ENCODE peak calls at places on chromosomes 5 and 9, in seven cellular contexts. One of them, this sample, is unnamed.
A peak's percentile ranks its signal among the peaks of the same experiment; 100 is the strongest.

GRCh38 chr9:82797539-82797938 is 265.4 kb downstream of the RASEF start:
- DNase-seq in heart left ventricle: peak; percentile 56
- DNase-seq in cardiac fibroblast: no peak
- DNase-seq in GM23248: no peak
- DNase-seq in mesendoderm: no peak
- DNase-seq in dorsolateral prefrontal cortex: no peak
- DNase-seq in psoas muscle: peak; percentile 56
- DNase-seq in this sample: no peak

GRCh38 chr9:88387035-88387732 is 1.1 kb upstream of the SPIN1 start:
- DNase-seq in heart left ventricle: peak; percentile 39
- DNase-seq in psoas muscle: peak; percentile 49
- DNase-seq in cardiac fibroblast: peak; percentile 57
- DNase-seq in GM23248: peak; percentile 71
- DNase-seq in mesendoderm: peak; percentile 70
- DNase-seq in dorsolateral prefrontal cortex: no peak
- DNase-seq in this sample: peak; percentile 77

GRCh38 chr9:131310833-131311554 is 21.5 kb downstream of the PLPP7 start:
- DNase-seq in cardiac fibroblast: no peak
- DNase-seq in psoas muscle: peak; percentile 76
- DNase-seq in heart left ventricle: peak; percentile 68
- DNase-seq in mesendoderm: peak; percentile 39
- DNase-seq in dorsolateral prefrontal cortex: no peak
- DNase-seq in GM23248: peak; percentile 21
- DNase-seq in this sample: no peak

GRCh38 chr5:154794525-154795234 is 39.5 kb downstream of the LARP1 start:
- DNase-seq in heart left ventricle: no peak
- DNase-seq in GM23248: peak; percentile 23
- DNase-seq in psoas muscle: no peak
- DNase-seq in dorsolateral prefrontal cortex: no peak
- DNase-seq in cardiac fibroblast: peak; percentile 34
- DNase-seq in mesendoderm: peak; percentile 56
- DNase-seq in this sample: peak; percentile 74

GRCh38 chr5:177105546-177106476 is 19.1 kb downstream of the FGFR4 start:
- DNase-seq in dorsolateral prefrontal cortex: no peak
- DNase-seq in cardiac fibroblast: no peak
- DNase-seq in mesendoderm: no peak
- DNase-seq in psoas muscle: peak; percentile 49
- DNase-seq in GM23248: no peak
- DNase-seq in heart left ventricle: no peak
- DNase-seq in this sample: no peak

GRCh38 chr5:162685302-162685701 is 617.7 kb downstream of the GABRG2 start:
- DNase-seq in dorsolateral prefrontal cortex: no peak
- DNase-seq in mesendoderm: no peak
- DNase-seq in GM23248: no peak
- DNase-seq in heart left ventricle: no peak
- DNase-seq in cardiac fibroblast: no peak
- DNase-seq in psoas muscle: no peak
- DNase-seq in this sample: no peak

GRCh38 chr9:81526587-81526986 is 162.8 kb downstream of the TLE1 start:
- DNase-seq in psoas muscle: no peak
- DNase-seq in GM23248: peak; percentile 71
- DNase-seq in cardiac fibroblast: peak; percentile 90
- DNase-seq in mesendoderm: no peak
- DNase-seq in dorsolateral prefrontal cortex: no peak
- DNase-seq in heart left ventricle: no peak
- DNase-seq in this sample: peak; percentile 94

GRCh38 chr5:142065273-142065672 is 43.3 kb upstream of the NDFIP1 start:
- DNase-seq in mesendoderm: peak; percentile 51
- DNase-seq in cardiac fibroblast: peak; percentile 35
- DNase-seq in dorsolateral prefrontal cortex: peak; percentile 87
- DNase-seq in psoas muscle: no peak
- DNase-seq in GM23248: peak; percentile 20
- DNase-seq in heart left ventricle: peak; percentile 31
- DNase-seq in this sample: peak; percentile 64

GRCh38 chr5:141725909-141726308 is 43.9 kb upstream of the ARAP3 start:
- DNase-seq in GM23248: peak; percentile 40
- DNase-seq in mesendoderm: no peak
- DNase-seq in dorsolateral prefrontal cortex: no peak
- DNase-seq in psoas muscle: no peak
- DNase-seq in heart left ventricle: no peak
- DNase-seq in cardiac fibroblast: no peak
- DNase-seq in this sample: no peak

GRCh38 chr5:95670568-95670967 is 12.2 kb downstream of the SPATA9 start:
- DNase-seq in dorsolateral prefrontal cortex: no peak
- DNase-seq in heart left ventricle: no peak
- DNase-seq in GM23248: no peak
- DNase-seq in psoas muscle: no peak
- DNase-seq in mesendoderm: no peak
- DNase-seq in cardiac fibroblast: peak; percentile 20
- DNase-seq in this sample: peak; percentile 35

GRCh38 chr9:133188006-133188842 is 20.8 kb downstream of the OBP2B start:
- DNase-seq in mesendoderm: peak; percentile 88
- DNase-seq in cardiac fibroblast: peak; percentile 11
- DNase-seq in psoas muscle: no peak
- DNase-seq in dorsolateral prefrontal cortex: no peak
- DNase-seq in GM23248: no peak
- DNase-seq in heart left ventricle: no peak
- DNase-seq in this sample: peak; percentile 13

GRCh38 chr5:179816401-179817070 is 4.2 kb upstream of the SQSTM1 start:
- DNase-seq in heart left ventricle: no peak
- DNase-seq in mesendoderm: no peak
- DNase-seq in dorsolateral prefrontal cortex: no peak
- DNase-seq in GM23248: peak; percentile 26
- DNase-seq in psoas muscle: peak; percentile 57
- DNase-seq in cardiac fibroblast: no peak
- DNase-seq in this sample: no peak

GRCh38 chr5:40401965-40402364 is 277.8 kb upstream of the PTGER4 start:
- DNase-seq in psoas muscle: no peak
- DNase-seq in GM23248: peak; percentile 56
- DNase-seq in cardiac fibroblast: peak; percentile 64
- DNase-seq in heart left ventricle: no peak
- DNase-seq in mesendoderm: peak; percentile 33
- DNase-seq in dorsolateral prefrontal cortex: no peak
- DNase-seq in this sample: peak; percentile 51

GRCh38 chr9:135073081-135073740 is 14.3 kb upstream of the OLFM1 start:
- DNase-seq in cardiac fibroblast: no peak
- DNase-seq in heart left ventricle: no peak
- DNase-seq in mesendoderm: no peak
- DNase-seq in GM23248: no peak
- DNase-seq in psoas muscle: no peak
- DNase-seq in dorsolateral prefrontal cortex: no peak
- DNase-seq in this sample: no peak

GRCh38 chr9:82513242-82513750 is 524.7 kb downstream of the SPATA31D1 start:
- DNase-seq in psoas muscle: no peak
- DNase-seq in mesendoderm: no peak
- DNase-seq in cardiac fibroblast: peak; percentile 47
- DNase-seq in dorsolateral prefrontal cortex: no peak
- DNase-seq in heart left ventricle: no peak
- DNase-seq in GM23248: peak; percentile 61
- DNase-seq in this sample: peak; percentile 64

GRCh38 chr5:107217721-107218130 is 453.0 kb downstream of the EFNA5 start:
- DNase-seq in dorsolateral prefrontal cortex: peak; percentile 81
- DNase-seq in GM23248: no peak
- DNase-seq in mesendoderm: no peak
- DNase-seq in psoas muscle: peak; percentile 91
- DNase-seq in cardiac fibroblast: no peak
- DNase-seq in heart left ventricle: peak; percentile 90
- DNase-seq in this sample: no peak

GRCh38 chr5:58793888-58794287 is 211.0 kb downstream of the RAB3C start:
- DNase-seq in cardiac fibroblast: no peak
- DNase-seq in psoas muscle: no peak
- DNase-seq in heart left ventricle: no peak
- DNase-seq in mesendoderm: no peak
- DNase-seq in dorsolateral prefrontal cortex: no peak
- DNase-seq in GM23248: no peak
- DNase-seq in this sample: no peak

GRCh38 chr9:133441571-133441970 is 18.2 kb upstream of the CACFD1 start:
- DNase-seq in psoas muscle: no peak
- DNase-seq in cardiac fibroblast: no peak
- DNase-seq in GM23248: no peak
- DNase-seq in dorsolateral prefrontal cortex: no peak
- DNase-seq in heart left ventricle: no peak
- DNase-seq in mesendoderm: no peak
- DNase-seq in this sample: no peak

GRCh38 chr5:91222482-91222881 is 160.6 kb downstream of the ARRDC3 start:
- DNase-seq in mesendoderm: no peak
- DNase-seq in heart left ventricle: no peak
- DNase-seq in cardiac fibroblast: no peak
- DNase-seq in psoas muscle: no peak
- DNase-seq in dorsolateral prefrontal cortex: no peak
- DNase-seq in GM23248: no peak
- DNase-seq in this sample: no peak

GRCh38 chr5:41281215-41281810 is 68.0 kb upstream of the C6 start:
- DNase-seq in dorsolateral prefrontal cortex: no peak
- DNase-seq in cardiac fibroblast: no peak
- DNase-seq in heart left ventricle: no peak
- DNase-seq in mesendoderm: no peak
- DNase-seq in GM23248: no peak
- DNase-seq in psoas muscle: no peak
- DNase-seq in this sample: no peak

GRCh38 chr5:35247645-35248034 is 17.4 kb upstream of the PRLR start:
- DNase-seq in mesendoderm: no peak
- DNase-seq in heart left ventricle: no peak
- DNase-seq in psoas muscle: no peak
- DNase-seq in dorsolateral prefrontal cortex: no peak
- DNase-seq in cardiac fibroblast: peak; percentile 64
- DNase-seq in GM23248: peak; percentile 24
- DNase-seq in this sample: peak; percentile 41

GRCh38 chr5:164869325-164869724 is 1363.9 kb downstream of the MAT2B start:
- DNase-seq in psoas muscle: no peak
- DNase-seq in dorsolateral prefrontal cortex: no peak
- DNase-seq in mesendoderm: no peak
- DNase-seq in heart left ventricle: no peak
- DNase-seq in cardiac fibroblast: no peak
- DNase-seq in GM23248: no peak
- DNase-seq in this sample: no peak
- H3K4me3 ChIP-seq in psoas muscle: no peak overlapping the region
- H3K4me3 ChIP-seq in dorsolateral prefrontal cortex: no peak overlapping the region
- H3K4me3 ChIP-seq in mesendoderm: no peak overlapping the region
- H3K4me3 ChIP-seq in heart left ventricle: no peak overlapping the region
- H3K4me3 ChIP-seq in cardiac fibroblast: no peak overlapping the region
- H3K4me3 ChIP-seq in GM23248: no peak overlapping the region
- H3K4me3 ChIP-seq in this sample: no peak overlapping the region

DNA sequence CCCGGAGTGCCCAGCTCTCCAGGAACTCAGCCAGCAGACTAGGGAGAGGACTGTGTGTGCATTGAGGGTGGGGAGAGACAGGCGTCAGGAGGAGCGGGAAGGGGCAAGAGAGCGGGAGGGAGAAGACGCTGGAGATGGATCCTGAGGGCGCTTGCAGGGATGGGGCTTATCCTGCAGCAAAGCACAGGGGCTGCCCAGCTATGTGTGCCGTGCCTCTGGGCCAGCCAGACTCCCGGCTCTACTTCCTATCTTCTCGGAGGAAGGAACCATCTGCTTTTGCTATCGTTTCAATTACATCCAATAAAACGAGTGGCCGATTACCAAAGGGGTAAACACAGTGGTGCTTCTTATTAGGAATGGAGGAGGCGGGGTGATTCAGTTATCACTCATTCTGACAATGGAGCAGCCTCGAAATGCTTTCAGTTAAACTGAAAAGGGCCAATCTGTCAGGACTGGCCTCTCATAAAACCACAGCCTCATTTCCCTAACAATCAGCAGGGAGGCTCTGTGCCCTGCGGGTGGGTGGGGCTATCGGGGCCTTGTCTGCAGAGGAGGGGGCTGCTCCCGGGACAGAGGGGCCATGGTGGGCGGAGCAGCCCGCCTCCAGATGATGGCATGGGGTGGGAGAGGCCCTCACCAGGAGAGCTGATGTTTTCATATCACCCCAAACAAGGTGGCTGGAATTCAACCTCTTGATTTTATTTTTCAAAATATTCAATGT is 168.2 kb downstream of the DAB2IP start:
- DNase-seq in cardiac fibroblast: no peak
- DNase-seq in psoas muscle: no peak
- DNase-seq in GM23248: peak; percentile 69
- DNase-seq in mesendoderm: peak; percentile 60
- DNase-seq in heart left ventricle: no peak
- DNase-seq in dorsolateral prefrontal cortex: no peak
- DNase-seq in this sample: peak; percentile 24
- H3K4me3 ChIP-seq in cardiac fibroblast: no peak overlapping the region
- H3K4me3 ChIP-seq in psoas muscle: no peak overlapping the region
- H3K4me3 ChIP-seq in GM23248: peak overlapping the region; percentile 54
- H3K4me3 ChIP-seq in mesendoderm: no peak overlapping the region
- H3K4me3 ChIP-seq in heart left ventricle: no peak overlapping the region
- H3K4me3 ChIP-seq in dorsolateral prefrontal cortex: no peak overlapping the region
- H3K4me3 ChIP-seq in this sample: peak overlapping the region; percentile 31

DNA sequence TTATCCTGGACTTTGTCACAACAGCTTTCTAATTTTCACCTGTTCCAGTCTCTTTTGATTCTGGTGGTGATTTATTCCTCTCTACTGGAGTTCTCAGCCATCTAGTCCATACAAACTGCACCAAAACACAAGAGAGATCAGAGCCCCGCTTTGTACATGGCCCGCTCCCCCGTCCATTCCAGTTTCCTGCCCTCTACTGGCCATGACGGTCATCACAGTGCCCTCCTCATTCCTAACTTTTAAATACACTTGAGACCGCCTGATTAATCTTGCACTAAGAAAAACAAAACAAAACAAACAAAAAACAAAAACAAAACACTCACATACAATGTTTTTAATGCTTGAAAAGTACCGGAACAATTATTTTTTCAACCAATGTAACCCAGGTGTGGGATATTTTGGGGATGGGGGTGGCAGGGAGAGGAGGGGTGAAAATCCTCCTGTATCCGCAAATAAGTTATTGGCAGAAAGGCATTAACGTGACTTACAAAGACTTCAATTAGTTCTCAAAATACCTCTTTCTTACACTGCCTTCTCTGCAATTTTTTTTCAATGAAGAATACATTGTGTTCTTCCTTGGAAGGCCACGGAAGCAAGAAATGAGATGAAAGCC is 84.8 kb upstream of the PAM start:
- DNase-seq in psoas muscle: peak; percentile 38
- DNase-seq in mesendoderm: peak; percentile 44
- DNase-seq in GM23248: peak; percentile 59
- DNase-seq in dorsolateral prefrontal cortex: no peak
- DNase-seq in cardiac fibroblast: peak; percentile 48
- DNase-seq in heart left ventricle: peak; percentile 32
- DNase-seq in this sample: peak; percentile 45
- H3K4me3 ChIP-seq in psoas muscle: no peak overlapping the region
- H3K4me3 ChIP-seq in mesendoderm: no peak overlapping the region
- H3K4me3 ChIP-seq in GM23248: no peak overlapping the region
- H3K4me3 ChIP-seq in dorsolateral prefrontal cortex: no peak overlapping the region
- H3K4me3 ChIP-seq in cardiac fibroblast: no peak overlapping the region
- H3K4me3 ChIP-seq in heart left ventricle: no peak overlapping the region
- H3K4me3 ChIP-seq in this sample: no peak overlapping the region

DNA sequence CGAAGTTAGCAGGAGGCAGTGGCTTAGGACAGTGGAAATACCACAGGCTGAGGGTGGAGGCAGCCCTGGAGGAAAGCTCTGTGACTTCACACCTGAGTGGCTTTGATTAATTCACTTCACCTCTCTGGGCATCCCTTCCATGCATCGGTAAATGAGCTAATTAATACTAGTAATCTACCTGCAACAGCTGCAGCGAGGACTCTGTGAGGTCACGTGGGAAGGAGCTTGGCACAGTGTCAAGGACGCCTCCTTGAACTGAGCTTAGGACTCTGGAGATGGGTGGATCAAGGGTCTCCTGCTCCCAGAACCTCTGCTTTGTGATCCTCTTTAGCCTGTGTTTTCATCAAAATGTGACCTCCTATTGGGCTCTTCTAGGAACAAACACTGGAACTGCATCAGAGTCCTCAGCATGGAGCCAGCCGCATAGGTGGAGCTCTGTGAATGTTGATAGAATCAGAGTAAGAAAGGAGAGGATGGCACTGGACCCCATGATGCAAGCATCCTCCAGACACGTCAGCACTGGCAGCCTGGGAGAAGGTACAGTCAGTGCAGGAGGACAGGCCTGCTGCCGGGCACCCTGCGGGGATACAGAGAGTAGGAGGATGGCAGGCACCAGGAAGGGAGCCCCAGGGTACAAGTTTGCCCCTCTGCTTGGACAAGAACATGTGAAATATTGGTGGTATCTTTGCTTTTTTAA is 952 bp upstream of the ANGPTL2 start:
- DNase-seq in cardiac fibroblast: no peak
- DNase-seq in GM23248: no peak
- DNase-seq in mesendoderm: no peak
- DNase-seq in dorsolateral prefrontal cortex: no peak
- DNase-seq in psoas muscle: peak; percentile 62
- DNase-seq in heart left ventricle: no peak
- DNase-seq in this sample: no peak
- H3K4me3 ChIP-seq in cardiac fibroblast: peak overlapping the region; percentile 66
- H3K4me3 ChIP-seq in GM23248: peak overlapping the region; percentile 76
- H3K4me3 ChIP-seq in mesendoderm: no peak overlapping the region
- H3K4me3 ChIP-seq in dorsolateral prefrontal cortex: peak overlapping the region; percentile 69
- H3K4me3 ChIP-seq in psoas muscle: peak overlapping the region; percentile 91
- H3K4me3 ChIP-seq in heart left ventricle: peak overlapping the region; percentile 52
- H3K4me3 ChIP-seq in this sample: no peak overlapping the region